ENCODE peak calls at places on chromosome 18, in seven cellular contexts. N, D, Y, R, P, H and L are unnamed samples.

GRCh38 chr18:59180150-59180845 is 39.7 kb upstream of the GRP start:
- DNase-seq in P (no peak), H (no peak), N (no peak), D (no peak), R (no peak), Y (peak), L (no peak)

GRCh38 chr18:39842042-39842791 is 2112.8 kb upstream of the PIK3C3 start:
- DNase-seq in N (no peak), H (no peak), R (no peak), P (no peak), Y (no peak), D (peak), L (no peak)

GRCh38 chr18:22339913-22340312 is 77.8 kb downstream of the CTAGE1 start:
- DNase-seq in R (no peak), D (no peak), N (no peak), P (no peak), H (no peak), Y (no peak), L (no peak)

GRCh38 chr18:78765142-78765541 is 214.5 kb upstream of the SALL3 start:
- DNase-seq in D (no peak), N (no peak), H (no peak), Y (no peak), R (no peak), P (no peak), L (no peak)

GRCh38 chr18:6729247-6730091 is at the start of gene ARHGAP28:
- DNase-seq in P (peak), R (no peak), D (no peak), N (peak), Y (peak), H (peak), L (no peak)

GRCh38 chr18:59052965-59053960 is 86.4 kb upstream of the SEC11C start:
- DNase-seq in D (no peak), P (no peak), H (no peak), R (no peak), N (no peak), Y (no peak), L (no peak)

GRCh38 chr18:45270289-45270771 is 344.9 kb upstream of the SLC14A2 start:
- DNase-seq in Y (no peak), D (no peak), H (no peak), P (no peak), N (no peak), R (no peak), L (no peak)

GRCh38 chr18:9047715-9048114 is 54.8 kb upstream of the NDUFV2 start:
- DNase-seq in P (no peak), D (no peak), N (no peak), Y (no peak), R (no peak), H (no peak), L (no peak)

GRCh38 chr18:76208632-76209308 is 286.3 kb downstream of the ZNF516 start:
- DNase-seq in H (no peak), R (no peak), D (no peak), N (no peak), Y (no peak), P (no peak), L (no peak)

GRCh38 chr18:49447810-49448745 is 12.4 kb downstream of the DYM start:
- DNase-seq in H (no peak), D (no peak), P (peak), R (no peak), N (no peak), Y (peak), L (peak)